ENCODE peak calls at places on chromosome 4, in six cellular contexts. C, G, J, S, B and P are unnamed samples. For H3K9me3, the result is how much of the 10 kb centered on the place peaks cover.

GRCh38 chr4:111556141-111556781 is 589.0 kb upstream of the FAM241A start:
- DNase-seq in C (peak), G (no peak), J (no peak), S (no peak), B (no peak), P (no peak)

GRCh38 chr4:54185871-54186270 is 43.2 kb upstream of the PDGFRA start:
- DNase-seq in C (no peak), G (no peak), J (no peak), S (no peak), B (no peak), P (no peak)

GRCh38 chr4:138110815-138111214 is 131.3 kb downstream of the SLC7A11 start:
- DNase-seq in C (peak), G (no peak), J (no peak), S (no peak), B (no peak), P (no peak)

GRCh38 chr4:77443941-77444340 is 161.7 kb upstream of the CXCL13 start:
- DNase-seq in C (peak), G (no peak), J (no peak), S (no peak), B (no peak), P (no peak)

GRCh38 chr4:108058685-108059440 is 69.2 kb downstream of the HADH start:
- DNase-seq in C (peak), G (no peak), J (no peak), S (no peak), B (no peak), P (no peak)

GRCh38 chr4:119233750-119234149 is 21.2 kb downstream of the USP53 start:
- DNase-seq in C (no peak), G (no peak), J (no peak), S (no peak), B (no peak), P (no peak)

GRCh38 chr4:11098461-11098860 is 330.2 kb downstream of the HS3ST1 start:
- DNase-seq in C (no peak), G (no peak), J (no peak), S (no peak), B (no peak), P (no peak)

GRCh38 chr4:145132521-145133098 is 34.5 kb downstream of the ABCE1 start:
- DNase-seq in C (peak), G (no peak), J (no peak), S (no peak), B (no peak), P (no peak)

GRCh38 chr4:173218411-173219125 is 50.0 kb downstream of the GALNT7 start:
- DNase-seq in C (peak), G (no peak), J (no peak), S (no peak), B (no peak), P (no peak)

GRCh38 chr4:177256950-177257349 is 52.7 kb upstream of the NEIL3 start:
- DNase-seq in C (no peak), G (no peak), J (no peak), S (no peak), B (no peak), P (no peak)

GRCh38 chr4:10033191-10033881 is 12.0 kb upstream of the SLC2A9 start:
- DNase-seq in C (peak), G (no peak), J (no peak), S (peak), B (peak), P (no peak)

GRCh38 chr4:67658302-67658701 is 42.7 kb downstream of the UBA6 start:
- DNase-seq in C (no peak), G (no peak), J (no peak), S (no peak), B (no peak), P (no peak)

GRCh38 chr4:140078366-140078765 is 75.6 kb downstream of the MAML3 start:
- DNase-seq in C (peak), G (no peak), J (no peak), S (no peak), B (peak), P (peak)

GRCh38 chr4:17166954-17167353 is 268.5 kb upstream of the LDB2 start:
- DNase-seq in C (no peak), G (no peak), J (no peak), S (no peak), B (peak), P (no peak)

GRCh38 chr4:155703486-155704227 is 37.0 kb downstream of the GUCY1A1 start:
- DNase-seq in C (peak), G (no peak), J (no peak), S (no peak), B (no peak), P (no peak)

GRCh38 chr4:128283071-128283470 is 4.5 kb downstream of the PGRMC2 start:
- DNase-seq in C (no peak), G (no peak), J (no peak), S (no peak), B (no peak), P (no peak)

GRCh38 chr4:7763788-7764187 is 175.9 kb downstream of the AFAP1 start:
- DNase-seq in C (peak), G (no peak), J (no peak), S (no peak), B (no peak), P (no peak)

GRCh38 chr4:17941731-17942130 is 79.8 kb downstream of the LCORL start:
- DNase-seq in C (peak), G (no peak), J (no peak), S (no peak), B (no peak), P (no peak)

GRCh38 chr4:102493794-102494193 is 7.4 kb upstream of the NFKB1 start:
- DNase-seq in C (no peak), G (no peak), J (peak), S (no peak), B (no peak), P (no peak)

GRCh38 chr4:160510925-160511324 is 1408.0 kb downstream of the RAPGEF2 start:
- DNase-seq in C (no peak), G (no peak), J (no peak), S (no peak), B (no peak), P (no peak)

GRCh38 chr4:8157496-8157895 is 1.1 kb downstream of the ABLIM2 start:
- DNase-seq in C (no peak), G (no peak), J (no peak), S (no peak), B (peak), P (no peak)

GRCh38 chr4:145058256-145058655 is 39.7 kb downstream of the ANAPC10 start:
- DNase-seq in C (no peak), G (no peak), J (no peak), S (no peak), B (no peak), P (no peak)

GRCh38 chr4:187118731-187119130 is 395.1 kb upstream of the FAT1 start:
- DNase-seq in C (peak), G (no peak), J (no peak), S (no peak), B (no peak), P (no peak)

GRCh38 chr4:8315343-8316250 is 46.0 kb downstream of the HTRA3 start:
- DNase-seq in C (peak), G (no peak), J (peak), S (peak), B (peak), P (peak)

GRCh38 chr4:80694178-80694577 is 336.3 kb upstream of the BMP3 start:
- DNase-seq in C (no peak), G (no peak), J (no peak), S (no peak), B (no peak), P (no peak)

GRCh38 chr4:151541438-151542071 is 132.6 kb downstream of the FHIP1A start:
- DNase-seq in C (peak), G (no peak), J (no peak), S (no peak), B (no peak), P (no peak)

GRCh38 chr4:92303621-92304027 is at the start of gene GRID2:
- DNase-seq in C (peak), G (no peak), J (no peak), S (no peak), B (no peak), P (peak)

DNA sequence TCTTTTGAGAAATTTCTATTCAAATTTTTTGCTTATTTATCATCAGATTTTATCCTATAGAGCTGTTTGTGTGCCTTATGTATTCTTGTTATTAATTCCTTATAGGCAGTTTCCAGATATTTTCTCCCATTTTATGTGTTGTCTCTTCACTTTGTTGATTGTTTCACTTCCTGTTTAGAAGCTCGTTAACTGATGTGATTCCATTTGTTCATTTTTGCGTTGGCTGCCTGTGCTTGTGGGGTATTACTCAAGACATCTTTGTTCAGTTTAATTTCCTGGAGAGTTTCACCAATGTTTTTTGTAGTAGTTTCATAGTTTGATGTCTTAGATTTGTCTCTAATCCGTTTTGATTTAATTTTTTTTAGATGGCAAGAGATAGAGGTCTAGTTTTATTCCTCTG is 14.6 kb downstream of the ZNF718 start:
- DNase-seq in C (no peak), G (no peak), J (no peak), S (no peak), B (no peak), P (no peak)
- H3K9me3 ChIP-seq in C (under half), G (half or more), J (half or more), S (under half), B (under half), P (under half)

GRCh38 chr4:169369634-169370033 is 98.9 kb upstream of the SH3RF1 start:
- DNase-seq in C (no peak), G (no peak), J (no peak), S (no peak), B (no peak), P (no peak)
- TF ChIP-seq CTCF in C (no peak), G (no peak), J (no peak), S (no peak), B (no peak), P (no peak)

DNA sequence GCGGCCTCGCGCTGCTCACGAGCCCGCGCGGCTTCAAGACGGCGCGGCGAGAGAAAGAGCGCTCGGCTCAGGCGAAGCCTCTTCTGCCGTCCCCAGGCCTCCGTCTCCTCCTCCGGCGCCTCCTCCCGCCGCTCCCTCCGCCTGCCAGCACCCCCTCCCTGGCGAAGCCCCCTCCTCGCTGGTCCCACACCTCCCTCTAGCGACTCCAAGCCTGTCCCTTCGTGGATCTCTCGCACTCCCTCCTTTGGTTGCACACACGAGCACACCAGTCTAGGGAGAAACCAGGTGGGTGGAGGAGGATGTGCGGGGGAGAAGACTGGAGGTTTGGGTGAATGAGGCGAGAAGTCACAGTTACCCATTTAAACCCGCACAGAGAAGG is at the start of gene CAMK2D:
- DNase-seq in C (peak), G (peak), J (peak), S (peak), B (peak), P (peak)
- TF ChIP-seq POLR2A in C (no peak), G (peak), J (no peak), S (peak), B (no peak), P (peak)

DNA sequence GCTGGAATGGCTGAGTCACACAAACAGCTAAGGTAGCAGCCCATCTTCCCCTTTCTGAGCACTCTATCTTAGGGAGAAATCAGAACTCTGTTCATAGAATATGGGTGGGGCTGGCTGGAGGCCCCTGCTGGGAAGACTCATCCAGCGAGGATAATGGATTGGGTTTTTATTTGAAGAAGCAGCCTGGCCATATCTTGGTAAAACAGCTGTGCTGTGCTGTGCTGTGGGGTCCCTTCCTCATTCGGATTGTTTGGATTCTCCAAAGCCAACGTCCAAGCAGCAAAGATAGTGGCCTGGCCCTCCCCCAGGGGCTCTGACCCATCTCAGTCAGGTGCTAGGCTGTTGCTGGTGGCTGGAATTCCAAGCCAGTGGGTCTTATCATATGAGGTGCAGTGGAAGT is 63.8 kb downstream of the ZNF718 start:
- DNase-seq in C (no peak), G (no peak), J (no peak), S (no peak), B (no peak), P (no peak)
- H3K9me3 ChIP-seq in C (under half), G (under half), J (half or more), S (under half), B (under half), P (under half)

DNA sequence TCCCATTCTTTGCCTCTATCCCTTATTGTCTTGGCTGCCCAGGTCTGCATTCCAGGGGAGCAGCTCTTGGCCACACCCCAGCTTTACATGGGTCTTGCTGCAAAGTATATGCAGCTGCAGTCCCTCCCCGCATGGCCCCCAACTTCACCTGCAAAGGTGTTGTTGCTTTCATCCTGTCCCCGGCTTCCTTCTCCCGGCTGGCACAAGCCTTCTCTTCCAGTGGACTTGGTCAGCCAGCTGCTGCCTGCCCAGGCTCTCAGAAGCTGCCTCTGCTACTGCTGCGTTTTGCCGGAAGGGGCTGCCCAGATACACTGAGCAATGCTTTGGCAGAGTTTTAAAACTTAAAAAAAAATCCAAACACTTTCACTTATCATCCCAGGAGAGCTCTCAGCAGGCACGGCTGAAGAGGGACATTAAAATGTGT is 121.2 kb upstream of the PDLIM3 start:
- DNase-seq in C (peak), G (no peak), J (peak), S (no peak), B (peak), P (peak)
- TF ChIP-seq CTCF in C (peak), G (peak), J (no peak), S (no peak), B (no peak), P (peak)